ENCODE peak calls at places on chromosomes 4 and X, in nine cellular contexts. K, F, Z, W, J, Y, L, R and G are unnamed samples.

GRCh38 chr4:137738377-137738990 is 206.2 kb upstream of the PCDH18 start:
- DNase-seq in Y (no peak), Z (no peak), K (no peak), R (peak), J (no peak), L (no peak), W (no peak), F (peak), G (no peak)

GRCh38 chr4:65670331-65671031 is at the start of gene EPHA5:
- DNase-seq in W (peak), R (peak), K (no peak), J (peak), L (peak), F (peak), Z (peak), Y (peak), G (peak)

GRCh38 chrX:150643271-150643670 is 49.9 kb upstream of the MTMR1 start:
- DNase-seq in K (no peak), Y (no peak), J (no peak), F (peak), Z (peak), L (no peak), W (peak), R (peak), G (no peak)

GRCh38 chrX:153184787-153185186 is 5.7 kb downstream of the MAGEA1 start:
- DNase-seq in R (no peak), W (no peak), Z (no peak), J (no peak), L (no peak), F (no peak), K (no peak), Y (no peak), G (no peak)

GRCh38 chrX:40843643-40844042 is 108.3 kb upstream of the MED14 start:
- DNase-seq in Z (no peak), J (no peak), W (no peak), F (no peak), L (no peak), Y (no peak), R (no peak), K (no peak), G (no peak)

GRCh38 chrX:56794831-56795230 is 65.8 kb downstream of the NBDY start:
- DNase-seq in Y (no peak), F (no peak), R (no peak), Z (no peak), K (no peak), W (no peak), L (no peak), J (no peak), G (no peak)

GRCh38 chrX:42771836-42772335 is 6.1 kb downstream of the PPP1R2C start:
- DNase-seq in J (no peak), Z (no peak), W (no peak), Y (no peak), F (no peak), K (no peak), R (peak), L (no peak), G (no peak)

GRCh38 chrX:9677098-9677739 is 88.4 kb downstream of the GPR143 start:
- DNase-seq in W (peak), K (peak), L (no peak), R (no peak), J (no peak), Z (no peak), F (peak), Y (no peak), G (no peak)

GRCh38 chr4:174284181-174284886 is 623 bp downstream of the CEP44 start:
- DNase-seq in R (peak), Y (no peak), L (peak), J (peak), F (peak), Z (peak), W (peak), K (no peak), G (peak)

GRCh38 chr4:89558147-89558546 is 250.5 kb upstream of the GPRIN3 start:
- DNase-seq in J (no peak), Y (no peak), K (no peak), R (no peak), W (peak), L (no peak), Z (peak), F (peak), G (no peak)

GRCh38 chr4:569958-570667 is 6.0 kb downstream of the TMEM271 start:
- DNase-seq in F (no peak), Z (no peak), L (no peak), R (no peak), J (no peak), W (no peak), Y (no peak), K (no peak), G (no peak)

GRCh38 chrX:8044861-8045434 is 117.7 kb upstream of the PNPLA4 start:
- DNase-seq in R (no peak), Y (peak), Z (no peak), L (no peak), K (no peak), J (no peak), F (no peak), W (no peak), G (no peak)

GRCh38 chr4:7192252-7193039 is at the start of gene SORCS2:
- DNase-seq in F (peak), K (peak), J (no peak), L (no peak), R (peak), W (peak), Y (peak), Z (peak), G (peak)

GRCh38 chr4:1752284-1753041 is 31.1 kb downstream of the TACC3 start:
- DNase-seq in L (peak), Y (no peak), Z (peak), W (no peak), J (no peak), K (no peak), F (peak), R (no peak), G (no peak)

GRCh38 chr4:189162888-189163287 is 777.8 kb upstream of the FRG1 start:
- DNase-seq in F (peak), R (no peak), J (peak), W (no peak), K (no peak), Y (no peak), L (no peak), Z (no peak), G (no peak)

GRCh38 chr4:64713256-64713840 is 304.1 kb upstream of the TECRL start:
- DNase-seq in L (no peak), J (peak), K (no peak), F (peak), Y (no peak), Z (peak), R (peak), W (peak), G (peak)